ENCODE peak calls at places on chromosomes 6 and 20, in nine cellular contexts. H is colonic mucosa; J is CD8-positive, alpha-beta memory T cell; D is ascending aorta; C is left ventricle myocardium inferior; V is brain microvascular endothelial cell; U is left lung; M is stomach; R is pancreas. Z is an unnamed sample.

GRCh38 chr6:122376246-122376645 is 23.2 kb upstream of the HSF2 start:
- DNase-seq in H (no peak), J (no peak), D (no peak), C (no peak), V (no peak), U (no peak), M (no peak), R (no peak), Z (no peak)

GRCh38 chr6:156912431-156912830 is 135.3 kb downstream of the ARID1B start:
- DNase-seq in H (no peak), J (no peak), D (no peak), C (no peak), V (no peak), U (no peak), M (no peak), R (no peak), Z (no peak)

GRCh38 chr6:158002951-158003853 is 21.5 kb downstream of the SYNJ2 start:
- DNase-seq in H (peak; percentile 71), J (no peak), D (peak; percentile 90), C (peak; percentile 60), V (peak; percentile 97), U (peak; percentile 64), M (no peak), R (no peak), Z (peak; percentile 74)

GRCh38 chr6:24273471-24273870 is 84.4 kb downstream of the DCDC2 start:
- DNase-seq in H (no peak), J (no peak), D (no peak), C (no peak), V (no peak), U (no peak), M (no peak), R (no peak), Z (no peak)

GRCh38 chr6:35292494-35292893 is 5.1 kb upstream of the DEF6 start:
- DNase-seq in H (no peak), J (no peak), D (no peak), C (no peak), V (no peak), U (no peak), M (no peak), R (no peak), Z (peak; percentile 59)

GRCh38 chr20:46307139-46307998 is 929 bp downstream of the CDH22 start:
- DNase-seq in H (peak; percentile 27), J (peak; percentile 65), D (no peak), C (peak; percentile 25), V (no peak), U (peak; percentile 52), M (peak; percentile 52), R (peak; percentile 61), Z (no peak)

GRCh38 chr6:110626442-110626841 is 150.0 kb upstream of the SLC22A16 start:
- DNase-seq in H (no peak), J (no peak), D (no peak), C (no peak), V (no peak), U (no peak), M (no peak), R (no peak), Z (no peak)

GRCh38 chr6:158559895-158560786 is at the start of gene TMEM181:
- DNase-seq in H (peak; percentile 87), J (peak; percentile 84), D (peak; percentile 86), C (peak; percentile 89), V (peak; percentile 59), U (peak; percentile 89), M (peak; percentile 88), R (peak; percentile 88), Z (peak; percentile 67)

GRCh38 chr6:50110557-50110956 is 60.8 kb upstream of the DEFB112 start:
- DNase-seq in H (no peak), J (no peak), D (no peak), C (no peak), V (no peak), U (no peak), M (no peak), R (no peak), Z (no peak)

GRCh38 chr20:53839423-53840176 is 230.8 kb downstream of the BCAS1 start:
- DNase-seq in H (peak; percentile 68), J (peak; percentile 39), D (peak; percentile 69), C (peak; percentile 26), V (no peak), U (peak; percentile 48), M (peak; percentile 52), R (peak; percentile 63), Z (no peak)

GRCh38 chr6:30615958-30616810 is 859 bp downstream of the PPP1R10 start:
- DNase-seq in H (no peak), J (peak; percentile 14), D (no peak), C (no peak), V (no peak), U (no peak), M (no peak), R (no peak), Z (no peak)

GRCh38 chr6:14964901-14965300 is 281.0 kb upstream of the JARID2 start:
- DNase-seq in H (no peak), J (no peak), D (no peak), C (no peak), V (no peak), U (no peak), M (no peak), R (no peak), Z (no peak)

DNA sequence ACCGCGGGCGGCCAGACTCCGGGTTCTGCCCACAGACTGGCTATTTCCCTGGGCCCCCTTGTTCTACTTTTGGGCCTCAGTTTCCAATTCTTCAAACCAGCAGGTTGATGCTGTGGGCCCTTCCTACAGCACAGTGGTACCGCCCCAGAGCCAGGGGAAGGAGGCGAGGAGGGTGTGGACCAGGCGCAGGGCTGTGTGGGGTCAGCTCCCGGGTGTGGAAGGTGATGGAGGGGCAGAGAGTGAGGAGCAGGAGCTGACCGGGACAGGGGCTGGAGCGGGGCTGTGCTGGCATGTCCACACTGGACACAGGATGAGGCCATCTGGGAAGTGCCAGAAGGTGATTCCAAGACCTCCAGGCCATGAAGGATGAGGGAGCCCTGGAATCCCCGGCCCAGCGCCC is 35.2 kb upstream of the CHRNA4 start:
- DNase-seq in H (no peak), J (no peak), D (no peak), C (no peak), V (no peak), U (no peak), M (no peak), R (no peak), Z (no peak)
- H3K27ac ChIP-seq in H (no peak overlapping the region), J (no peak overlapping the region), D (no peak overlapping the region), C (no peak overlapping the region), V (no peak overlapping the region), U (no peak overlapping the region), M (no peak overlapping the region), R (no peak overlapping the region), Z (no peak overlapping the region)

GRCh38 chr20:23260181-23260840 is 90.3 kb upstream of the NXT1 start:
- DNase-seq in H (no peak), J (no peak), D (no peak), C (no peak), V (no peak), U (no peak), M (no peak), R (no peak), Z (no peak)

GRCh38 chr20:23258747-23259121 is 91.9 kb upstream of the NXT1 start:
- DNase-seq in H (no peak), J (no peak), D (no peak), C (no peak), V (no peak), U (no peak), M (no peak), R (no peak), Z (no peak)

GRCh38 chr20:23255658-23256385 is 94.8 kb upstream of the NXT1 start:
- DNase-seq in H (no peak), J (no peak), D (no peak), C (no peak), V (no peak), U (no peak), M (no peak), R (no peak), Z (no peak)

GRCh38 chr20:23257106-23257761 is 93.4 kb upstream of the NXT1 start:
- DNase-seq in H (no peak), J (no peak), D (no peak), C (no peak), V (no peak), U (no peak), M (no peak), R (no peak), Z (no peak)

GRCh38 chr20:23257848-23258746 is 92.5 kb upstream of the NXT1 start:
- DNase-seq in H (no peak), J (no peak), D (peak; percentile 79), C (no peak), V (peak; percentile 90), U (no peak), M (no peak), R (peak; percentile 17), Z (peak; percentile 45)
- H3K4me3 ChIP-seq in H (no peak overlapping the region), J (no peak overlapping the region), D (no peak overlapping the region), C (no peak overlapping the region), V (no peak overlapping the region), U (no peak overlapping the region), M (no peak overlapping the region), R (no peak overlapping the region), Z (no peak overlapping the region)

DNA sequence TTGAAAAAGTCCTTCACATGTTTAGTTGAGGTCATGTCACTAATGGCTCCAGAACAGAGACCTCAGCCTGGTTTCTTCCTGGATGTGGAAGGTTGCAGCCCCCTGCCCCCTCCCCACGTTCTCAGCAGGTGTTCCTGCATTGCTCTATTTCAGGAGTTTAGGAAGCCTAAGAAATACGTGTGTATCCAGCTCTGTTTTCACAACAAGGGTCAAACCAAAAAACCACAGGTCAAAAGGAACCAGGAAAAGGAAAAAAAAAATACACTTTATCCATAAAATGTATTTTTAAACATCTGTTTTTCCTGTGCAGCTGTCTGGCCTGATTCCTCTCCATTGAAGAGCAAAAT is 107.9 kb upstream of the PLEKHG1 start:
- DNase-seq in H (no peak), J (no peak), D (no peak), C (no peak), V (no peak), U (no peak), M (no peak), R (no peak), Z (no peak)
- H3K27ac ChIP-seq in H (no peak overlapping the region), J (no peak overlapping the region), D (no peak overlapping the region), C (no peak overlapping the region), V (no peak overlapping the region), U (no peak overlapping the region), M (no peak overlapping the region), R (no peak overlapping the region), Z (no peak overlapping the region)

DNA sequence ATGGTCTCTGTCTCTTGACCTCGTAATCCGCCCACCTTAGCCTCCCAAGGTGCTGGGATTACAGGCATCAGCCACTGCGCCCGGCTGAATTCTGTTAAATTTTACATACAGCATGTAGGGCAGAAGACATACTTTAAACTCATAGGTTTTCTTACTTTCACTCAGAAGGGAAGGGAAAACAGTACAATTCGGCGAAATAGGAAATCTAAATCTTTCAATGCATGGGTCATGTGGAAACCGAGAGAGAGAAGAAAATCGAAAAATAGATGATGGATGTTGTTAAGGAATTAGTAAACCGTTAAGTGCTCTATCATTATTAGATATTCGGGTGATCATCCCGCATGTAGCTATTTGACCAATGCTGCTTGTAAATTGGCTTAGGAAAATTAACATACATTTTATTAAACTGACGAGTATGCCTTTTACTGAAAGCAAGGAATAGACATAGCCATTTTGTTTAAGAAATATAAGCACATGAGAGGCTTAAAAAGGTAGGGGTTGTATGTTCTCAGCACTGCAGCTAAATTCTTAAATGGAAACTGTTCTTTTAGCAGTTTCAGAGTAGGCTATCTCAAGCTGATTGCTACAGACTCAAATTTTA is 164.7 kb upstream of the AGPAT4 start:
- DNase-seq in H (no peak), J (no peak), D (no peak), C (no peak), V (no peak), U (no peak), M (no peak), R (no peak), Z (no peak)
- H3K4me3 ChIP-seq in H (no peak overlapping the region), J (no peak overlapping the region), D (peak overlapping the region; percentile 14), C (peak overlapping the region; percentile 54), V (no peak overlapping the region), U (no peak overlapping the region), M (no peak overlapping the region), R (no peak overlapping the region), Z (peak overlapping the region; percentile 15)